ENCODE peak calls at places on chromosomes 1 and 21, in seven cellular contexts. One of them, this sample, is unnamed.

GRCh38 chr1:109671067-109671466 is 3.2 kb downstream of the GSTM2 start:
- DNase-seq in astrocyte of the cerebellum: no peak
- DNase-seq in endothelial cell: no peak
- DNase-seq in posterior vena cava: no peak
- DNase-seq in uterus: no peak
- DNase-seq in bronchial epithelial cell: no peak
- DNase-seq in kidney: no peak
- DNase-seq in this sample: no peak

GRCh38 chr1:193614817-193615216 is 428.4 kb upstream of the B3GALT2 start:
- DNase-seq in astrocyte of the cerebellum: no peak
- DNase-seq in endothelial cell: no peak
- DNase-seq in posterior vena cava: no peak
- DNase-seq in uterus: no peak
- DNase-seq in bronchial epithelial cell: peak; percentile 86
- DNase-seq in kidney: no peak
- DNase-seq in this sample: no peak

GRCh38 chr1:227945891-227946623 is 1.7 kb downstream of the WNT9A start:
- DNase-seq in astrocyte of the cerebellum: no peak
- DNase-seq in endothelial cell: peak; percentile 9
- DNase-seq in posterior vena cava: peak; percentile 92
- DNase-seq in uterus: peak; percentile 61
- DNase-seq in bronchial epithelial cell: peak; percentile 80
- DNase-seq in kidney: peak; percentile 94
- DNase-seq in this sample: peak; percentile 88

GRCh38 chr1:12553963-12554362 is 64.0 kb downstream of the DHRS3 start:
- DNase-seq in astrocyte of the cerebellum: no peak
- DNase-seq in endothelial cell: no peak
- DNase-seq in posterior vena cava: peak; percentile 44
- DNase-seq in uterus: no peak
- DNase-seq in bronchial epithelial cell: no peak
- DNase-seq in kidney: no peak
- DNase-seq in this sample: no peak

GRCh38 chr1:240232548-240232947 is 140.9 kb downstream of the FMN2 start:
- DNase-seq in astrocyte of the cerebellum: peak; percentile 56
- DNase-seq in endothelial cell: no peak
- DNase-seq in posterior vena cava: no peak
- DNase-seq in uterus: no peak
- DNase-seq in bronchial epithelial cell: peak; percentile 11
- DNase-seq in kidney: no peak
- DNase-seq in this sample: no peak

GRCh38 chr1:17573518-17574041 is 34.1 kb downstream of the ARHGEF10L start:
- DNase-seq in astrocyte of the cerebellum: no peak
- DNase-seq in endothelial cell: no peak
- DNase-seq in posterior vena cava: no peak
- DNase-seq in uterus: no peak
- DNase-seq in bronchial epithelial cell: no peak
- DNase-seq in kidney: no peak
- DNase-seq in this sample: no peak

GRCh38 chr1:84253041-84253440 is 48.5 kb upstream of the SAMD13 start:
- DNase-seq in astrocyte of the cerebellum: no peak
- DNase-seq in endothelial cell: no peak
- DNase-seq in posterior vena cava: no peak
- DNase-seq in uterus: no peak
- DNase-seq in bronchial epithelial cell: peak; percentile 44
- DNase-seq in kidney: no peak
- DNase-seq in this sample: no peak

GRCh38 chr1:25473653-25474225 is 43.0 kb downstream of the MACO1 start:
- DNase-seq in astrocyte of the cerebellum: no peak
- DNase-seq in endothelial cell: no peak
- DNase-seq in posterior vena cava: no peak
- DNase-seq in uterus: no peak
- DNase-seq in bronchial epithelial cell: no peak
- DNase-seq in kidney: no peak
- DNase-seq in this sample: no peak

GRCh38 chr1:46131727-46132528 is 501 bp downstream of the PIK3R3 start:
- DNase-seq in astrocyte of the cerebellum: no peak
- DNase-seq in endothelial cell: no peak
- DNase-seq in posterior vena cava: no peak
- DNase-seq in uterus: no peak
- DNase-seq in bronchial epithelial cell: peak; percentile 41
- DNase-seq in kidney: no peak
- DNase-seq in this sample: peak; percentile 77

GRCh38 chr1:168739908-168740307 is 10.9 kb upstream of the DPT start:
- DNase-seq in astrocyte of the cerebellum: no peak
- DNase-seq in endothelial cell: no peak
- DNase-seq in posterior vena cava: no peak
- DNase-seq in uterus: no peak
- DNase-seq in bronchial epithelial cell: no peak
- DNase-seq in kidney: no peak
- DNase-seq in this sample: no peak

GRCh38 chr1:9691726-9692125 is 40.2 kb downstream of the PIK3CD start:
- DNase-seq in astrocyte of the cerebellum: no peak
- DNase-seq in endothelial cell: no peak
- DNase-seq in posterior vena cava: no peak
- DNase-seq in uterus: no peak
- DNase-seq in bronchial epithelial cell: no peak
- DNase-seq in kidney: no peak
- DNase-seq in this sample: no peak

GRCh38 chr21:34557261-34557660 is 45.3 kb upstream of the KCNE1 start:
- DNase-seq in astrocyte of the cerebellum: no peak
- DNase-seq in endothelial cell: no peak
- DNase-seq in posterior vena cava: no peak
- DNase-seq in uterus: no peak
- DNase-seq in bronchial epithelial cell: no peak
- DNase-seq in kidney: no peak
- DNase-seq in this sample: no peak

GRCh38 chr21:41359289-41359688 is 2.5 kb upstream of the MX2 start:
- DNase-seq in astrocyte of the cerebellum: no peak
- DNase-seq in endothelial cell: peak; percentile 54
- DNase-seq in posterior vena cava: no peak
- DNase-seq in uterus: no peak
- DNase-seq in bronchial epithelial cell: no peak
- DNase-seq in kidney: peak; percentile 48
- DNase-seq in this sample: peak; percentile 74

GRCh38 chr1:85464497-85465098 is 361 bp downstream of the DDAH1 start:
- DNase-seq in astrocyte of the cerebellum: peak; percentile 28
- DNase-seq in endothelial cell: peak; percentile 51
- DNase-seq in posterior vena cava: peak; percentile 91
- DNase-seq in uterus: peak; percentile 68
- DNase-seq in bronchial epithelial cell: no peak
- DNase-seq in kidney: peak; percentile 92
- DNase-seq in this sample: peak; percentile 86

GRCh38 chr1:202159534-202160371 is 649 bp downstream of the PTPN7 start:
- DNase-seq in astrocyte of the cerebellum: no peak
- DNase-seq in endothelial cell: no peak
- DNase-seq in posterior vena cava: no peak
- DNase-seq in uterus: no peak
- DNase-seq in bronchial epithelial cell: no peak
- DNase-seq in kidney: no peak
- DNase-seq in this sample: peak; percentile 90

GRCh38 chr1:111032295-111032897 is 68.7 kb upstream of the LRIF1 start:
- DNase-seq in astrocyte of the cerebellum: peak; percentile 4
- DNase-seq in endothelial cell: peak; percentile 43
- DNase-seq in posterior vena cava: no peak
- DNase-seq in uterus: no peak
- DNase-seq in bronchial epithelial cell: peak; percentile 34
- DNase-seq in kidney: no peak
- DNase-seq in this sample: no peak

GRCh38 chr1:206839857-206840256 is 25.6 kb upstream of the IL20 start:
- DNase-seq in astrocyte of the cerebellum: peak; percentile 26
- DNase-seq in endothelial cell: no peak
- DNase-seq in posterior vena cava: no peak
- DNase-seq in uterus: no peak
- DNase-seq in bronchial epithelial cell: peak; percentile 51
- DNase-seq in kidney: peak; percentile 78
- DNase-seq in this sample: no peak

GRCh38 chr1:61951731-61952585 is 209.7 kb downstream of the PATJ start:
- DNase-seq in astrocyte of the cerebellum: peak; percentile 98
- DNase-seq in endothelial cell: no peak
- DNase-seq in posterior vena cava: no peak
- DNase-seq in uterus: no peak
- DNase-seq in bronchial epithelial cell: peak; percentile 37
- DNase-seq in kidney: no peak
- DNase-seq in this sample: no peak

GRCh38 chr1:6512245-6512907 is 20.9 kb upstream of the PLEKHG5 start:
- DNase-seq in astrocyte of the cerebellum: no peak
- DNase-seq in endothelial cell: no peak
- DNase-seq in posterior vena cava: no peak
- DNase-seq in uterus: no peak
- DNase-seq in bronchial epithelial cell: no peak
- DNase-seq in kidney: peak; percentile 48
- DNase-seq in this sample: no peak

GRCh38 chr1:7991504-7992440 is 30.3 kb downstream of the PARK7 start:
- DNase-seq in astrocyte of the cerebellum: no peak
- DNase-seq in endothelial cell: no peak
- DNase-seq in posterior vena cava: no peak
- DNase-seq in uterus: no peak
- DNase-seq in bronchial epithelial cell: no peak
- DNase-seq in kidney: no peak
- DNase-seq in this sample: no peak

GRCh38 chr1:30345525-30346145 is 377.8 kb downstream of the MATN1 start:
- DNase-seq in astrocyte of the cerebellum: no peak
- DNase-seq in endothelial cell: no peak
- DNase-seq in posterior vena cava: no peak
- DNase-seq in uterus: no peak
- DNase-seq in bronchial epithelial cell: no peak
- DNase-seq in kidney: no peak
- DNase-seq in this sample: no peak

GRCh38 chr1:21277178-21277577 is 13.1 kb downstream of the ECE1 start:
- DNase-seq in astrocyte of the cerebellum: no peak
- DNase-seq in endothelial cell: no peak
- DNase-seq in posterior vena cava: peak; percentile 80
- DNase-seq in uterus: no peak
- DNase-seq in bronchial epithelial cell: no peak
- DNase-seq in kidney: no peak
- DNase-seq in this sample: no peak

GRCh38 chr1:30754684-30755171 is 2.8 kb downstream of the LAPTM5 start:
- DNase-seq in astrocyte of the cerebellum: no peak
- DNase-seq in endothelial cell: no peak
- DNase-seq in posterior vena cava: no peak
- DNase-seq in uterus: no peak
- DNase-seq in bronchial epithelial cell: no peak
- DNase-seq in kidney: no peak
- DNase-seq in this sample: peak; percentile 91